ENCODE peak calls at places on chromosomes 4 and X, in four cellular contexts. One of them, this sample, is unnamed.

GRCh38 chr4:54898163-54898562 is 227.2 kb downstream of the KDR start:
- DNase-seq in K562: no peak
- DNase-seq in GM12878: no peak
- DNase-seq in HepG2: no peak
- DNase-seq in this sample: no peak

GRCh38 chrX:6460893-6461490 is 73.9 kb downstream of the VCX3A start:
- DNase-seq in HepG2: no peak
- DNase-seq in K562: no peak
- DNase-seq in GM12878: no peak
- DNase-seq in this sample: no peak

GRCh38 chr4:169270156-169270809 is 473 bp downstream of the SH3RF1 start:
- DNase-seq in GM12878: no peak
- DNase-seq in HepG2: no peak
- DNase-seq in K562: peak
- DNase-seq in this sample: no peak

GRCh38 chr4:3376266-3376665 is 65.5 kb upstream of the HGFAC start:
- DNase-seq in GM12878: no peak
- DNase-seq in HepG2: no peak
- DNase-seq in K562: no peak
- DNase-seq in this sample: no peak

GRCh38 chr4:98566491-98567008 is 91.9 kb downstream of the TSPAN5 start:
- DNase-seq in K562: no peak
- DNase-seq in HepG2: no peak
- DNase-seq in GM12878: no peak
- DNase-seq in this sample: no peak

GRCh38 chrX:118239471-118239870 is 106.4 kb upstream of the WDR44 start:
- DNase-seq in K562: no peak
- DNase-seq in GM12878: no peak
- DNase-seq in HepG2: no peak
- DNase-seq in this sample: no peak

GRCh38 chr4:1323635-1324442 is 23.2 kb upstream of the UVSSA start:
- DNase-seq in GM12878: no peak
- DNase-seq in HepG2: no peak
- DNase-seq in K562: no peak
- DNase-seq in this sample: no peak

GRCh38 chr4:110197421-110198398 is 705 bp downstream of the ELOVL6 start:
- DNase-seq in GM12878: no peak
- DNase-seq in HepG2: no peak
- DNase-seq in K562: peak
- DNase-seq in this sample: no peak

GRCh38 chrX:21658746-21659145 is 616 bp upstream of the KLHL34 start:
- DNase-seq in GM12878: no peak
- DNase-seq in HepG2: no peak
- DNase-seq in K562: no peak
- DNase-seq in this sample: no peak

GRCh38 chr4:155342142-155342541 is 34.6 kb downstream of the MAP9 start:
- DNase-seq in GM12878: no peak
- DNase-seq in HepG2: no peak
- DNase-seq in K562: no peak
- DNase-seq in this sample: no peak

GRCh38 chr4:3442959-3443749 is 1.4 kb downstream of the HGFAC start:
- DNase-seq in K562: peak
- DNase-seq in HepG2: peak
- DNase-seq in GM12878: no peak
- DNase-seq in this sample: peak

GRCh38 chrX:64850371-64851082 is 125.7 kb downstream of the ZC4H2 start:
- DNase-seq in GM12878: no peak
- DNase-seq in K562: no peak
- DNase-seq in HepG2: no peak
- DNase-seq in this sample: no peak

GRCh38 chrX:14125451-14125850 is 95.8 kb upstream of the GEMIN8 start:
- DNase-seq in K562: no peak
- DNase-seq in HepG2: no peak
- DNase-seq in GM12878: no peak
- DNase-seq in this sample: no peak

GRCh38 chrX:85052636-85053343 is 49.1 kb downstream of the APOOL start:
- DNase-seq in HepG2: no peak
- DNase-seq in K562: no peak
- DNase-seq in GM12878: no peak
- DNase-seq in this sample: no peak

GRCh38 chr4:153488006-153488718 is 22.0 kb downstream of the TMEM131L start:
- DNase-seq in K562: no peak
- DNase-seq in GM12878: peak
- DNase-seq in HepG2: no peak
- DNase-seq in this sample: no peak

GRCh38 chrX:102345916-102346315 is 93.9 kb downstream of the NXF2B start:
- DNase-seq in GM12878: no peak
- DNase-seq in K562: peak
- DNase-seq in HepG2: peak
- DNase-seq in this sample: peak

GRCh38 chrX:281166-281999 is at the start of gene PLCXD1:
- DNase-seq in K562: peak
- DNase-seq in GM12878: no peak
- DNase-seq in HepG2: peak
- DNase-seq in this sample: peak

GRCh38 chr4:113049421-113050355 is at the start of gene ANK2:
- DNase-seq in HepG2: no peak
- DNase-seq in GM12878: no peak
- DNase-seq in K562: no peak
- DNase-seq in this sample: peak

GRCh38 chrX:151919610-151920009 is 6.9 kb downstream of the MAGEA4 start:
- DNase-seq in HepG2: no peak
- DNase-seq in GM12878: no peak
- DNase-seq in K562: no peak
- DNase-seq in this sample: no peak

GRCh38 chr4:10336471-10336870 is 120.8 kb downstream of the ZNF518B start:
- DNase-seq in GM12878: no peak
- DNase-seq in K562: no peak
- DNase-seq in HepG2: no peak
- DNase-seq in this sample: no peak

GRCh38 chr4:138981930-138982390 is 33.6 kb upstream of the NOCT start:
- DNase-seq in K562: no peak
- DNase-seq in GM12878: no peak
- DNase-seq in HepG2: peak
- DNase-seq in this sample: peak

GRCh38 chr4:70577220-70577927 is 14.7 kb upstream of the AMBN start:
- DNase-seq in K562: no peak
- DNase-seq in GM12878: no peak
- DNase-seq in HepG2: peak
- DNase-seq in this sample: no peak

GRCh38 chrX:101986571-101986970 is 54.7 kb upstream of the ZMAT1 start:
- DNase-seq in K562: no peak
- DNase-seq in HepG2: no peak
- DNase-seq in GM12878: no peak
- DNase-seq in this sample: no peak

GRCh38 chr4:156962551-156962974 is 9.0 kb downstream of the PDGFC start:
- DNase-seq in GM12878: no peak
- DNase-seq in HepG2: peak
- DNase-seq in K562: no peak
- DNase-seq in this sample: no peak

GRCh38 chr4:162323919-162324318 is 160.1 kb upstream of the FSTL5 start:
- DNase-seq in GM12878: no peak
- DNase-seq in K562: no peak
- DNase-seq in HepG2: no peak
- DNase-seq in this sample: no peak

GRCh38 chr4:176065365-176066249 is at the start of gene WDR17:
- DNase-seq in HepG2: no peak
- DNase-seq in GM12878: peak
- DNase-seq in K562: peak
- DNase-seq in this sample: peak

GRCh38 chr4:84529169-84529751 is 30.2 kb upstream of the NKX6-1 start:
- DNase-seq in HepG2: peak
- DNase-seq in K562: peak
- DNase-seq in GM12878: no peak
- DNase-seq in this sample: no peak

GRCh38 chrX:57172544-57172943 is 35.3 kb upstream of the SPIN2A start:
- DNase-seq in K562: no peak
- DNase-seq in HepG2: no peak
- DNase-seq in GM12878: no peak
- DNase-seq in this sample: no peak

GRCh38 chr4:20512980-20513379 is 187.3 kb upstream of the PACRGL start:
- DNase-seq in HepG2: no peak
- DNase-seq in K562: no peak
- DNase-seq in GM12878: no peak
- DNase-seq in this sample: no peak

GRCh38 chrX:132876933-132877332 is 81.5 kb downstream of the HS6ST2 start:
- DNase-seq in GM12878: no peak
- DNase-seq in HepG2: no peak
- DNase-seq in K562: no peak
- DNase-seq in this sample: no peak

GRCh38 chrX:46882266-46882665 is 30.0 kb upstream of the JADE3 start:
- DNase-seq in GM12878: no peak
- DNase-seq in K562: no peak
- DNase-seq in HepG2: no peak
- DNase-seq in this sample: no peak

GRCh38 chrX:21961142-21961541 is 20.6 kb downstream of the SMS start:
- DNase-seq in HepG2: no peak
- DNase-seq in K562: peak
- DNase-seq in GM12878: no peak
- DNase-seq in this sample: no peak

GRCh38 chr4:1171306-1172227 is 816 bp downstream of the SPON2 start:
- DNase-seq in GM12878: no peak
- DNase-seq in K562: no peak
- DNase-seq in HepG2: no peak
- DNase-seq in this sample: peak

GRCh38 chrX:106952988-106953387 is 32.8 kb downstream of the CLDN2 start:
- DNase-seq in GM12878: no peak
- DNase-seq in HepG2: no peak
- DNase-seq in K562: no peak
- DNase-seq in this sample: no peak

GRCh38 chr4:101695176-101695575 is 95.4 kb upstream of the BANK1 start:
- DNase-seq in GM12878: no peak
- DNase-seq in K562: no peak
- DNase-seq in HepG2: no peak
- DNase-seq in this sample: no peak

GRCh38 chrX:41781500-41781899 is 57.5 kb downstream of the GPR82 start:
- DNase-seq in K562: peak
- DNase-seq in HepG2: peak
- DNase-seq in GM12878: no peak
- DNase-seq in this sample: no peak

GRCh38 chr4:74504212-74504611 is 59.3 kb downstream of the AREG start:
- DNase-seq in GM12878: no peak
- DNase-seq in HepG2: no peak
- DNase-seq in K562: no peak
- DNase-seq in this sample: no peak

GRCh38 chr4:70895405-70895804 is 6.8 kb upstream of the MOB1B start:
- DNase-seq in K562: no peak
- DNase-seq in HepG2: peak
- DNase-seq in GM12878: no peak
- DNase-seq in this sample: no peak

GRCh38 chr4:127145001-127145400 is 487.8 kb upstream of the INTU start:
- DNase-seq in K562: no peak
- DNase-seq in HepG2: no peak
- DNase-seq in GM12878: no peak
- DNase-seq in this sample: no peak
- H2AFZ ChIP-seq in K562: no peak
- H2AFZ ChIP-seq in HepG2: no peak
- H2AFZ ChIP-seq in GM12878: no peak
- H2AFZ ChIP-seq in this sample: no peak

DNA sequence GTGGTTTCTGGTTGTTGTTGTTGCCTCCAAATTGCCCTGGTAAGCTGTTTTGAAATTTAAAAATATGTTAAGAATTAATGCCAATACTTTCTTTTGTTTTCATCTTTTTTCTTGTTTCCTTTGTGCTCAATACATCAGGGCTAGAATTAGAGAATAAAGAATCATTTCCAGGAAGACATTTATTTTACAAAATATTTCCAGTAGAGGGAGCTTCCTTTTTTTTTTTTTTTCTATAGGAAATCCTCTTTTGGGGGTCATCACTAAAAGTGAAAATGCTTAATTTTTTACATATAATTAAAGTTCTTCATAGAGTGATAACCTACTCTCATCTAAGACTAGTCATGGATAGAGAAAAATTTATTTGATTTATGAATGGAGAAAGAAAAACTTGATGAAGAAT is 2.4 kb downstream of the GLRA3 start:
- DNase-seq in K562: no peak
- DNase-seq in HepG2: no peak
- DNase-seq in GM12878: no peak
- DNase-seq in this sample: no peak
- TF ChIP-seq ATF2 in K562: no peak
- TF ChIP-seq ATF2 in HepG2: no peak
- TF ChIP-seq ATF2 in GM12878: no peak
- TF ChIP-seq ATF2 in this sample: no peak

DNA sequence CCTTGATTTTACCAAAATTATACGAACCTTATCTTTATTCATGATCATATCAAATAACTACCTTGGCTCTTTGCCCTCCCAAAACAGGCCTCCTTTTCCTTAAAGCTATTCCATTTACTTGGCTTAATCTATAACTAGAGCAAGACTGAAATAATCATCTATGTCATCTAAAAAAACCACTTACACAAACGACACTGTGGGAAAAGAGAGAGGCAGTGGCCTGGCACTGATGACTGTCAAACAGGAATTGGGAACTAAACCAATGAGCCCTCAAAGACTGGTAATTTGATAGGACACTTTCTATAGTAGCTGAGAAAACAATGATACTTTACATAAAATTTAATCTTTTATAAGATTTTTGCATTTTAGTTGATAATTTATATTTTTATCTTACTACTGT is 11.7 kb upstream of the PTPN13 start:
- DNase-seq in K562: no peak
- DNase-seq in HepG2: no peak
- DNase-seq in GM12878: no peak
- DNase-seq in this sample: no peak
- TF ChIP-seq GABPA in K562: no peak
- TF ChIP-seq GABPA in HepG2: no peak
- TF ChIP-seq GABPA in GM12878: no peak
- TF ChIP-seq GABPA in this sample: no peak

GRCh38 chr4:137106733-137107132 is 425.6 kb downstream of the PCDH18 start:
- DNase-seq in GM12878: no peak
- DNase-seq in HepG2: no peak
- DNase-seq in K562: no peak
- DNase-seq in this sample: no peak
- H2AFZ ChIP-seq in GM12878: no peak
- H2AFZ ChIP-seq in HepG2: no peak
- H2AFZ ChIP-seq in K562: no peak
- H2AFZ ChIP-seq in this sample: no peak

GRCh38 chr4:17577660-17578481 is 873 bp downstream of the LAP3 start:
- DNase-seq in K562: peak
- DNase-seq in HepG2: no peak
- DNase-seq in GM12878: no peak
- DNase-seq in this sample: no peak
- TF ChIP-seq ATF2 in K562: no peak
- TF ChIP-seq ATF2 in HepG2: no peak
- TF ChIP-seq ATF2 in GM12878: no peak
- TF ChIP-seq ATF2 in this sample: no peak

This sample was measured in H1.